ENCODE peak calls at places on chromosome 15, in four cellular contexts. A is HepG2, V is GM12892, Y is K562. C is an unnamed sample.

GRCh38 chr15:99507732-99508571 is 57.8 kb upstream of the MEF2A start:
- DNase-seq in A (no peak), V (no peak), Y (no peak), C (no peak)

GRCh38 chr15:99998661-99999101 is 265.4 kb upstream of the LYSMD4 start:
- DNase-seq in A (no peak), V (no peak), Y (no peak), C (no peak)

GRCh38 chr15:36612063-36612788 is 32.8 kb downstream of the CDIN1 start:
- DNase-seq in A (no peak), V (no peak), Y (no peak), C (no peak)

GRCh38 chr15:94526071-94526689 is 294.8 kb downstream of the MCTP2 start:
- DNase-seq in A (no peak), V (no peak), Y (peak), C (no peak)

GRCh38 chr15:42315435-42316020 is 42.3 kb upstream of the TMEM87A start:
- DNase-seq in A (no peak), V (no peak), Y (no peak), C (no peak)

GRCh38 chr15:67164811-67165652 is 89.4 kb downstream of the AAGAB start:
- DNase-seq in A (no peak), V (no peak), Y (no peak), C (no peak)

GRCh38 chr15:99618941-99619411 is 53.2 kb downstream of the MEF2A start:
- DNase-seq in A (no peak), V (no peak), Y (no peak), C (no peak)

GRCh38 chr15:95556866-95557225 is 773.7 kb upstream of the NR2F2 start:
- DNase-seq in A (no peak), V (no peak), Y (no peak), C (no peak)

GRCh38 chr15:50854594-50855490 is 53.6 kb upstream of the AP4E1 start:
- DNase-seq in A (peak), V (no peak), Y (no peak), C (peak)

GRCh38 chr15:75921732-75922703 is 18.3 kb downstream of the FBXO22 start:
- DNase-seq in A (peak), V (no peak), Y (no peak), C (no peak)

GRCh38 chr15:40922608-40923005 is 6.5 kb upstream of the DLL4 start:
- DNase-seq in A (no peak), V (no peak), Y (no peak), C (no peak)

GRCh38 chr15:26023691-26024090 is 160.6 kb upstream of the ATP10A start:
- DNase-seq in A (no peak), V (no peak), Y (no peak), C (no peak)

GRCh38 chr15:38699633-38700230 is 135.1 kb upstream of the RASGRP1 start:
- DNase-seq in A (peak), V (peak), Y (peak), C (peak)

GRCh38 chr15:80695911-80696651 is 971 bp downstream of the ABHD17C start:
- DNase-seq in A (peak), V (no peak), Y (no peak), C (no peak)

GRCh38 chr15:96334705-96335428 is 4.4 kb downstream of the NR2F2 start:
- DNase-seq in A (no peak), V (no peak), Y (no peak), C (no peak)

GRCh38 chr15:101382544-101382943 is 87.5 kb upstream of the SNRPA1 start:
- DNase-seq in A (no peak), V (no peak), Y (no peak), C (no peak)

GRCh38 chr15:96320703-96321421 is 9.6 kb upstream of the NR2F2 start:
- DNase-seq in A (no peak), V (no peak), Y (no peak), C (no peak)

GRCh38 chr15:35751421-35752133 is 205.6 kb upstream of the DPH6 start:
- DNase-seq in A (peak), V (no peak), Y (peak), C (no peak)

GRCh38 chr15:97963779-97964178 is 3.3 kb downstream of the ARRDC4 start:
- DNase-seq in A (no peak), V (no peak), Y (no peak), C (no peak)

GRCh38 chr15:68348064-68348463 is 70.5 kb downstream of the FEM1B start:
- DNase-seq in A (no peak), V (no peak), Y (peak), C (no peak)

GRCh38 chr15:79981861-79982455 is 11.0 kb upstream of the BCL2A1 start:
- DNase-seq in A (no peak), V (no peak), Y (no peak), C (no peak)

GRCh38 chr15:54273928-54274327 is 295.7 kb downstream of the UNC13C start:
- DNase-seq in A (no peak), V (no peak), Y (no peak), C (no peak)

GRCh38 chr15:92393287-92393993 is at the start of gene ST8SIA2:
- DNase-seq in A (no peak), V (no peak), Y (no peak), C (peak)

GRCh38 chr15:50107591-50108408 is 11.2 kb downstream of the ATP8B4 start:
- DNase-seq in A (no peak), V (peak), Y (no peak), C (peak)

GRCh38 chr15:81893182-81893833 is 152.5 kb downstream of the MEX3B start:
- DNase-seq in A (no peak), V (no peak), Y (no peak), C (no peak)

GRCh38 chr15:56613826-56614225 is 119.5 kb downstream of the ZNF280D start:
- DNase-seq in A (no peak), V (no peak), Y (no peak), C (no peak)
- TF ChIP-seq POLR2A in A (no peak), V (no peak), Y (no peak), C (no peak)

DNA sequence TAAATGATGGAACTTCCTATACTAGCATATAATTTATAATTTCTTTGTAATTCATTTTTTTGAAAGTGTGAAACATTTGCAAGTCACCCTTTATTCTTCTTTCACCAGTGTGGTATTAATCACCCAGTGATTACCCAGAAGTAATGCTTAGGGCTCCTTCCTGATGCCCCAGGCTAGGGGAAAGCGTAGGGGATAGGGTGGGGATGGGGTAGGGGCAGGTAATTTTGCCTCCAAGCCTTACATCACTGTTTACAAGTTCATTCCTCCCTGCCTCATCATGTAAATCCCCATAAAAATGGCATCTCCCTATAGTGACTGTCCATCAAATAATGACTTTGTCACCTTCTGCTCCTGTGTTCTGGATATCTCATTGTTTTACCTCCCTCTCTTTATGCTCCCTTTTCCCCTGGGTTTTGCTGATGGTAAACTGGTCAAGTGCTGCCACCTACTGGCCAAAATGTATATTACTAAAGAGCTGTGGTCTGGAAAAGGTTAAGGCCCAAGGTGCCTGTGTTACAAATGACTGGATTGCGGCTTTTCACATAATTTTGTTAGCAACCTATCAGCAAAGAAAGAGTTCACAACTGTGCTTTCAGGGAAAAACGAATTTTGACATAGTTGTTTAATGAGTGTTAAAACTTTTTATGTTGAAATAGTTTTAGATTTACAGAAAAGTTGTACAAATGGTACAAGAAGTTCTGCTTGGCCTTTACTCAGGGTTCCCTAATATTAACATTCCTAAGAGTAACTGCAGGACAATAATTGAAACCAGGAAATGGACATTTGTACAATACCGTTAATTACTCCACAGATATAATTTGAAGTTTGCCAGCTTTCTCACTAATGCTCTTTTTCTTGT is 54.7 kb downstream of the ONECUT1 start:
- DNase-seq in A (peak), V (peak), Y (peak), C (peak)
- TF ChIP-seq TAF1 in A (no peak), V (no peak), Y (no peak), C (no peak)

DNA sequence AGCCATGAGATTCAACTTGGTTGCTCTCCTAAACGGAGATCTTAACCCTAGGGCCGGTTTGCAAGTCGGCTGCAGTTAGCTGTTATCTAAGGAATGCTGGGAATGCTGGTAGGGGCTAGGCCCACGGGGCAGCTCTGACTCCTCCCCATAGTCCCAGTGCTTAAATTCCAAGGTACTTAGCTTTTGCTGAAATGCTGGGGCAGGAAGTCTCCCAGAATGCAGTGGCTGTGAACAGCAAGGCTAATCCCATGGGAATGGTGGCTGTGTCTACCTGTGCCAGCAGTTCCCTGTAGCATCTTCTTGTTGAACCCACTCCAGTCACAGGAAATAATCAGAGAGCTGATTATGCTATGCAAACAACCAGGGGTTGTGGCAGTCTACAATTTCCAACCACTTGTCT is 102.5 kb upstream of the TJP1 start:
- DNase-seq in A (peak), V (no peak), Y (no peak), C (no peak)
- TF ChIP-seq POLR2A in A (no peak), V (no peak), Y (no peak), C (no peak)

GRCh38 chr15:57647071-57647790 is 55.5 kb downstream of the MYZAP start:
- DNase-seq in A (no peak), V (no peak), Y (no peak), C (no peak)

GRCh38 chr15:57651445-57651844 is 55.1 kb upstream of the POLR2M start:
- DNase-seq in A (no peak), V (no peak), Y (no peak), C (no peak)

GRCh38 chr15:57647791-57648130 is 56.1 kb downstream of the MYZAP start:
- DNase-seq in A (no peak), V (no peak), Y (no peak), C (no peak)

GRCh38 chr15:57646057-57646456 is 54.4 kb downstream of the MYZAP start:
- DNase-seq in A (no peak), V (no peak), Y (no peak), C (no peak)

GRCh38 chr15:57649138-57649537 is 57.4 kb upstream of the POLR2M start:
- DNase-seq in A (no peak), V (no peak), Y (no peak), C (no peak)
- TF ChIP-seq TAF1 in A (no peak), V (no peak), Y (no peak), C (no peak)

DNA sequence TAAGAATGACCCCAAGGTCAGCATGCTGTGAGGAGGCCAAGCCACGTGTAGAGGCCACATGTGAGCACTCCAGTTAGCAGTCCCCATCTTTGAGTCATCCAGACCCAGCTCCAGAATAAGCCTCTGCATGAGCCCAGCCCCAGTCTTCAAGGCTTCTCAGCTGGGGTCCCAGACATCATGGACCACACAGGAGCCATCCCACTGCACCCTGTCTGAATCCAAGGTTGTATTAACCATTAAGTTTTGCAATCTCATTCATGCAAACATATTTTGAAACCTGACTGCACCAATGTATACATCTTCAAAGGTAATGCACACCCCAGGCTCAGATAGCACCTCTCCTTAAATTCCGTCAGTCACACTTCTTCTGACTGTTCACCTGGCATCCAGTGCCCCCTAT is 249.1 kb upstream of the CHRNA7 start:
- DNase-seq in A (no peak), V (no peak), Y (no peak), C (no peak)
- TF ChIP-seq POLR2A in A (no peak), V (no peak), Y (no peak), C (no peak)

GRCh38 chr15:78868366-78868765 is 4.3 kb upstream of the MORF4L1 start:
- DNase-seq in A (no peak), V (no peak), Y (no peak), C (no peak)

GRCh38 chr15:78875107-78875914 is 2.6 kb downstream of the MORF4L1 start:
- DNase-seq in A (no peak), V (no peak), Y (no peak), C (no peak)

GRCh38 chr15:78872155-78872971 is at the start of gene MORF4L1:
- DNase-seq in A (peak), V (peak), Y (peak), C (peak)

GRCh38 chr15:78873796-78874761 is 1.4 kb downstream of the MORF4L1 start:
- DNase-seq in A (no peak), V (no peak), Y (no peak), C (no peak)

DNA sequence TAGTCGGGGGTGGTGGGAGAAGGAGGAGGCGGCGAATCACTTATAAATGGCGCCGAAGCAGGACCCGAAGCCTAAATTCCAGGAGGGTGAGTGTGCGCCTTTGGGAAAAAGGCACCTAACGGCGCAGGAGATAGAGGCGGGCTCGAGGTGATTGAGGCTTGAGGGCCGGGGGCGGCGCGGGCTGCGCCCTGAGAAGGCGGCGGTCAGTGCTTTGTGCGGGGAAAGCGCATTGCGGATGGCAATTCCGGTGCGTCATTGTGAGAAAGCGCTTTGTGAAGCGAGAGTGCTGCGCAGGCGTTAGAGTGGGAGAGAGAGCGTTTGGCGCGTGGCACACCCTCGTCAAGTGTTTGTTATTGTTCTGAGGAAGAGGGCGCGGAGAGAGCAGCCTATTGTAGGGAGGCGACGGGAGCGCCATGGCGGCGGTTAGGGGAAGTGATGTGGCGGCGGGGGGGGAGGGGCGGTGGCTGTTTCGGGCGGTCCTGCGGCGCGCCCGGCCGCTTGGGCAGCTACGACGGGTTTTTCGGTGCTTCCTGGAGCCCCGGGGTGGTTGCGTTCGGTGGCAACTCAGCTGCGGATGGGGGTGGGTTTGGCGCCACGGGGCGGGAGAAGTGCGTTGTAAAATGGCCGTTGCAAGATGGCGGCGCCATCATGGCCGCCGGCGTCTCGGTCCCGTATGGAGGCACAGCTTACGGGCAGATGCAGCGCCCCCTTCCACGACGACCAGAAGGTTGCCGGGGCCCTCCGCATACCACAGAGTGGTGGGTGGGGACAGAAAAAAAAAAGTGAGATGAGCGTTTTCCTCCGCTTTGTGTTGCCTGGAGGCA is 494 bp downstream of the MORF4L1 start:
- DNase-seq in A (peak), V (peak), Y (peak), C (peak)
- TF ChIP-seq TAF1 in A (peak), V (peak), Y (peak), C (peak)

DNA sequence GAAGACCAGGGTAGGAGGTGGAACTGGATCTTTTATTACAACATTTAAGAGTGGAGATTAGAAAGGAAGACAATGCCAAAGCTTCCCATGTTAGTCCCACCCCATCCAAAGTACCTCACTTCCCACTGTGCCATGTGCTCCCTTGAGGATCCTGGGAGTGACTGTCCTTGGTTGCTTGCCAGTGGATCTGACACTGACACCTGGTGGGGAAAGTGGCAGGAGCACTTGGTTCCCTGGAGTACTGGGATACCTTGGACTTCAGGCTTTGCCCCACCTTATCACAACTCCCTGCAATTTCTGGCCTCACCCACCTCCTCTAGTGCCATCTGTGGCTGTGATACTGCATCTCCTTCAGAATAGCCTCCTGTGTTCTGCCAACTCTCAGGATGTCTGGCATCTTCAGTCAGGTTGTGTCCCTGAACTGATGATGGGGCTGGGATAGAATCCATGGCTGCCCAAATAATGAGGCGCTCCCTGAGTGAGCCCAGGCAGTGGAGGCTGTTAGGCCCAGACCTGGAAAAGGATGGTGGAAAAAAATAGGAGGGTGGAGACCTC is 1.3 kb downstream of the ELL3 start:
- DNase-seq in A (peak), V (no peak), Y (no peak), C (no peak)
- TF ChIP-seq POLR2A in A (peak), V (no peak), Y (peak), C (no peak)

DNA sequence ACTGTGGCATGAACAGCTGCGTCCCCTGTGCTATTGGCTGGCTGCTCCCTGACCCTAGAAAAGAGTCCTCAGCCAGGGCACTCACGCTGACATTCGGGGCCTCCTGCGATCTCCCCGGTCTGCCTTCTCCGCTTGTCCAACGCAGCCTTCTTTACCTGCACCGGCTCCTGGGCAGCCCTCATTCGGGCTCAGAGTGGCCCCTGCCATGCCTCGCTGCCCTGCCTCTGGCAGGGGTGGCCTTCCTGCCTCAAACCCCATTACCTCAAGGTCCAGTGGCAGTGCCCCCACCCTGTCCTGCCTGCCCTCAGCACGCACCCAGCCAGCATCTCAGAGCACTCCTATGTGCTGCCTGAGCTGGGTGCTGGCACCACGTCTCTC is 86.5 kb downstream of the TBC1D2B start:
- DNase-seq in A (no peak), V (no peak), Y (no peak), C (no peak)
- TF ChIP-seq TAF1 in A (no peak), V (no peak), Y (no peak), C (no peak)